ENCODE peak calls at places on chromosomes 4 and X, in nine cellular contexts. U is endodermal cell, F is thyroid gland, V is LNCaP clone FGC, X is cardiac fibroblast, L is A549, E is fibroblast of lung, N is Peyer's patch, S is choroid plexus epithelial cell. Y is an unnamed sample.

GRCh38 chr4:33470805-33471204 is 2750.6 kb downstream of the PCDH7 start:
- DNase-seq in E (no peak), L (no peak), N (no peak), U (no peak), X (no peak), S (no peak), V (no peak), F (no peak), Y (no peak)

GRCh38 chrX:20829665-20830481 is 544.3 kb upstream of the CNKSR2 start:
- DNase-seq in L (peak), X (peak), U (no peak), N (no peak), V (no peak), E (peak), F (no peak), S (peak), Y (peak)

GRCh38 chr4:175371091-175371490 is 441.0 kb downstream of the GPM6A start:
- DNase-seq in U (no peak), V (no peak), E (no peak), F (no peak), S (no peak), X (no peak), L (no peak), N (no peak), Y (no peak)

GRCh38 chr4:11590132-11590531 is 161.4 kb upstream of the HS3ST1 start:
- DNase-seq in X (no peak), V (no peak), N (no peak), E (no peak), U (no peak), S (peak), F (no peak), L (no peak), Y (no peak)

GRCh38 chrX:20218809-20219505 is 47.8 kb downstream of the RPS6KA3 start:
- DNase-seq in X (peak), V (no peak), S (peak), N (no peak), E (peak), L (peak), U (no peak), F (peak), Y (no peak)

GRCh38 chr4:168589154-168589553 is 92.3 kb downstream of the PALLD start:
- DNase-seq in E (peak), V (peak), U (no peak), N (no peak), S (peak), L (peak), F (peak), X (peak), Y (peak)

GRCh38 chr4:8267077-8267476 is 2.5 kb upstream of the HTRA3 start:
- DNase-seq in E (peak), L (peak), V (no peak), U (peak), X (peak), N (peak), S (peak), F (peak), Y (peak)

GRCh38 chr4:101114936-101115372 is 232.4 kb downstream of the PPP3CA start:
- DNase-seq in F (no peak), N (no peak), S (peak), E (peak), X (peak), L (no peak), V (no peak), U (peak), Y (peak)

GRCh38 chr4:51853027-51853682 is 10.2 kb downstream of the DCUN1D4 start:
- DNase-seq in X (no peak), V (no peak), L (no peak), U (peak), N (no peak), S (no peak), F (peak), E (no peak), Y (no peak)

GRCh38 chrX:133444952-133445831 is 29.9 kb upstream of the GPC4 start:
- DNase-seq in F (peak), V (no peak), E (peak), N (no peak), X (no peak), U (peak), S (no peak), L (peak), Y (peak)

GRCh38 chr4:33078145-33078544 is 2358.0 kb downstream of the PCDH7 start:
- DNase-seq in F (no peak), S (no peak), X (no peak), N (no peak), L (no peak), E (no peak), U (no peak), V (no peak), Y (no peak)

GRCh38 chrX:28609003-28609402 is 21.8 kb downstream of the IL1RAPL1 start:
- DNase-seq in L (no peak), S (no peak), F (no peak), X (no peak), N (no peak), E (no peak), V (no peak), U (no peak), Y (no peak)

GRCh38 chr4:183320211-183321068 is at the start of gene CLDN22:
- DNase-seq in S (peak), X (no peak), E (no peak), F (no peak), N (no peak), V (no peak), L (no peak), U (no peak), Y (no peak)

GRCh38 chr4:145181091-145181501 is 707 bp upstream of the OTUD4 start:
- DNase-seq in N (no peak), L (no peak), F (no peak), E (no peak), U (no peak), S (no peak), X (no peak), V (no peak), Y (peak)

GRCh38 chr4:5998333-5998936 is 19.8 kb downstream of the C4orf50 start:
- DNase-seq in U (peak), V (no peak), F (peak), L (peak), S (peak), E (peak), N (no peak), X (peak), Y (peak)

GRCh38 chr4:150938417-150938816 is 76.7 kb downstream of the LRBA start:
- DNase-seq in V (no peak), E (no peak), U (peak), F (no peak), L (no peak), N (no peak), S (peak), X (no peak), Y (no peak)

GRCh38 chrX:20217279-20217678 is 49.4 kb downstream of the RPS6KA3 start:
- DNase-seq in F (no peak), N (no peak), V (peak), X (peak), E (peak), S (peak), L (peak), U (no peak), Y (peak)

GRCh38 chrX:152637649-152638442 is at the start of gene GABRQ:
- DNase-seq in F (peak), L (peak), S (peak), V (no peak), U (peak), X (peak), E (peak), N (no peak), Y (peak)

GRCh38 chr4:89204624-89205023 is 93.3 kb downstream of the TIGD2 start:
- DNase-seq in F (no peak), N (no peak), S (peak), X (no peak), V (peak), E (peak), L (no peak), U (no peak), Y (peak)

GRCh38 chrX:69948398-69948797 is 101.3 kb downstream of the AWAT2 start:
- DNase-seq in F (no peak), E (no peak), N (no peak), V (peak), S (no peak), X (no peak), L (no peak), U (no peak), Y (no peak)

GRCh38 chr4:147029296-147029695 is 83.6 kb upstream of the TTC29 start:
- DNase-seq in L (no peak), S (no peak), N (no peak), E (no peak), V (peak), X (no peak), U (no peak), F (no peak), Y (no peak)

GRCh38 chrX:154980330-154981115 is 42.0 kb downstream of the F8 start:
- DNase-seq in F (peak), X (peak), N (peak), E (peak), V (peak), U (peak), S (peak), L (peak), Y (peak)

GRCh38 chr4:155134136-155134535 is 74.3 kb upstream of the NPY2R start:
- DNase-seq in E (no peak), F (no peak), N (no peak), L (no peak), U (no peak), S (no peak), V (no peak), X (no peak), Y (no peak)

GRCh38 chr4:108060164-108060563 is 70.5 kb downstream of the HADH start:
- DNase-seq in L (peak), X (peak), E (peak), V (no peak), S (peak), U (peak), F (peak), N (no peak), Y (peak)

GRCh38 chr4:48340905-48341775 is at the start of gene SLAIN2:
- DNase-seq in U (peak), X (peak), L (peak), F (peak), E (peak), N (peak), V (peak), S (peak), Y (peak)

GRCh38 chr4:118141240-118141639 is 107.0 kb downstream of the NDST3 start:
- DNase-seq in N (no peak), X (no peak), S (no peak), F (no peak), E (no peak), L (no peak), V (no peak), U (no peak), Y (no peak)

GRCh38 chr4:130073145-130073790 is 977.3 kb downstream of the C4orf33 start:
- DNase-seq in U (no peak), E (no peak), F (no peak), S (no peak), L (no peak), N (no peak), V (no peak), X (no peak), Y (no peak)

GRCh38 chrX:108735087-108735679 is 1.2 kb downstream of the IRS4 start:
- DNase-seq in S (no peak), N (no peak), L (peak), F (peak), U (peak), V (peak), X (no peak), E (no peak), Y (no peak)

GRCh38 chr4:145909331-145909730 is 29.3 kb downstream of the ZNF827 start:
- DNase-seq in E (no peak), U (peak), V (no peak), S (no peak), F (peak), X (peak), N (no peak), L (peak), Y (peak)

GRCh38 chrX:19566359-19567141 is 51.2 kb upstream of the MAP3K15 start:
- DNase-seq in F (no peak), N (no peak), E (peak), X (peak), S (peak), V (no peak), U (no peak), L (no peak), Y (peak)

GRCh38 chr4:5750052-5750950 is 39.3 kb downstream of the EVC start:
- DNase-seq in N (no peak), U (no peak), X (peak), V (no peak), F (no peak), L (no peak), E (peak), S (peak), Y (peak)

GRCh38 chr4:53943345-53944085 is 120.9 kb downstream of the CHIC2 start:
- DNase-seq in L (no peak), F (no peak), N (no peak), E (peak), V (no peak), U (no peak), X (peak), S (peak), Y (peak)

GRCh38 chrX:10557166-10557565 is 63.2 kb downstream of the MID1 start:
- DNase-seq in U (no peak), F (no peak), L (no peak), N (no peak), V (no peak), X (no peak), E (no peak), S (no peak), Y (no peak)

GRCh38 chrX:79366556-79366887 is 612 bp downstream of the ITM2A start:
- DNase-seq in F (no peak), L (no peak), X (no peak), U (no peak), E (no peak), V (no peak), N (no peak), S (no peak), Y (no peak)

GRCh38 chr4:177596035-177596434 is 153.8 kb upstream of the AGA start:
- DNase-seq in V (no peak), S (peak), U (peak), F (no peak), E (peak), X (peak), N (no peak), L (peak), Y (peak)

GRCh38 chrX:123917069-123917468 is 44.4 kb upstream of the STAG2 start:
- DNase-seq in E (no peak), U (no peak), V (no peak), F (no peak), S (peak), N (no peak), X (no peak), L (no peak), Y (no peak)

GRCh38 chr4:170243662-170244288 is 154.0 kb upstream of the AADAT start:
- DNase-seq in V (no peak), L (no peak), F (no peak), N (no peak), X (no peak), S (peak), E (no peak), U (no peak), Y (no peak)

GRCh38 chrX:123338240-123338639 is 154.2 kb downstream of the GRIA3 start:
- DNase-seq in L (no peak), V (no peak), S (no peak), E (no peak), F (no peak), N (no peak), U (no peak), X (no peak), Y (no peak)

GRCh38 chrX:3549442-3549875 is 164.0 kb downstream of the PRKX start:
- DNase-seq in S (peak), X (peak), U (peak), E (no peak), V (no peak), F (peak), N (no peak), L (peak), Y (peak)

GRCh38 chr4:17781831-17782287 is 438 bp upstream of the FAM184B start:
- DNase-seq in E (no peak), N (no peak), L (no peak), X (no peak), U (no peak), S (no peak), V (no peak), F (no peak), Y (no peak)
- H3K4me3 ChIP-seq in E (peak), N (peak), L (peak), X (peak), U (peak), S (peak), V (no peak), F (no peak), Y (no peak)

GRCh38 chr4:1307951-1308735 is 18.5 kb downstream of the MAEA start:
- DNase-seq in V (no peak), S (no peak), U (no peak), L (no peak), N (no peak), E (no peak), X (no peak), F (peak), Y (no peak)

GRCh38 chr4:1310796-1311715 is 21.4 kb downstream of the MAEA start:
- DNase-seq in S (no peak), E (no peak), N (no peak), U (peak), V (no peak), F (no peak), X (no peak), L (no peak), Y (no peak)

GRCh38 chr4:1309261-1310010 is 19.7 kb downstream of the MAEA start:
- DNase-seq in N (peak), L (no peak), S (peak), F (peak), U (peak), X (peak), E (peak), V (no peak), Y (peak)

GRCh38 chr4:1312821-1313640 is 23.3 kb downstream of the MAEA start:
- DNase-seq in X (no peak), V (no peak), S (no peak), L (no peak), E (no peak), N (no peak), U (no peak), F (no peak), Y (no peak)

DNA sequence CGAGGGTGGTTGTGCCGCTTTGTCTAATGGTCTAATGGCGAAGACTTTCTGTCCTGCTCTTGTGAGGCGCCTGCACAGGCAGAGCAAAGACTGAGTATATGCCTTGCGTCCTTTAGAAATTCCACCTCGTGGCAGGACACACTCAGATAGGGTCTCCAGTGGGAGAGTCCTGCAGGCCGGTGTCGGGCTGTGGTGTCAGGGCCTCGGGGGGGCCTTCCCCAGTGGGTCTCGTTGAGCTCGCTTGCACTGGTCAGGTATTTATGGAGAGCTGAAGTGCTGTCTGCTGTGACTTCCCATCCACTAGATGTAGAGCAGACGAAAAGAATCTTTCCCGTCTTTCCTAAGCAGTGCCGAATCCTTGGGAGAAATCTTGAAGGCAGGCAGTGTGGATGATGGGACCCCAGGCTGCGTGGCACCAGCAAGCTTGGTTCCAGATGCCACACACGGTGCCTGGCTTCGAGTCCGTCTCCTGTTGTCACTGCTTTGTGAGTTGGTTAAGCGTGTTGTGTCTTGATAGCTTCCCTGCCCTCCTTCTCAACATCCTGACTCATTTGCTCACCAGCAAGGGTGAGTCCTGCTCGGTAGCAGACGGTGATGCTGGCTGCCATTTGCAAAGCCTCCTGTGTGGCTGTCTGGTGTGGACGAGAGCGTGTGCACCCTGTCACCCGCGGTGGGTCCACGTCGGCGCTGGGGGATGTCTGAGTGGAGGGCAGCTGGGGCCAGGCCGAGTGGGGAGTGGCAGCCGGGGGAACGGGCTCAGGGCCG is 20.5 kb downstream of the MAEA start:
- DNase-seq in U (peak), E (no peak), L (no peak), X (no peak), V (no peak), N (no peak), F (no peak), S (peak), Y (peak)
- H3K4me3 ChIP-seq in U (peak), E (peak), L (no peak), X (peak), V (no peak), N (peak), F (no peak), S (peak), Y (peak)

GRCh38 chr4:93152461-93152860 is 676.1 kb upstream of the ATOH1 start:
- DNase-seq in F (no peak), V (no peak), X (no peak), N (no peak), L (no peak), S (no peak), U (no peak), E (no peak), Y (no peak)

GRCh38 chr4:93144644-93145043 is 683.9 kb upstream of the ATOH1 start:
- DNase-seq in N (no peak), X (no peak), L (no peak), V (no peak), E (no peak), S (no peak), U (no peak), F (no peak), Y (no peak)

GRCh38 chr4:93147524-93148212 is 680.9 kb upstream of the ATOH1 start:
- DNase-seq in L (no peak), U (peak), E (no peak), S (no peak), F (no peak), N (no peak), V (no peak), X (no peak), Y (no peak)
- H3K4me3 ChIP-seq in L (no peak), U (no peak), E (no peak), S (no peak), F (no peak), N (no peak), V (no peak), X (no peak), Y (no peak)

GRCh38 chr4:137530176-137530575 is 2.1 kb downstream of the PCDH18 start:
- DNase-seq in F (no peak), X (peak), U (no peak), S (peak), E (peak), N (no peak), V (no peak), L (no peak), Y (peak)
- H3K4me3 ChIP-seq in F (no peak), X (peak), U (peak), S (peak), E (peak), N (peak), V (no peak), L (no peak), Y (peak)

GRCh38 chr4:163495900-163496299 is 1.4 kb downstream of the TMA16 start:
- DNase-seq in F (no peak), E (no peak), N (no peak), U (no peak), V (no peak), L (no peak), S (no peak), X (no peak), Y (peak)
- H3K4me3 ChIP-seq in F (no peak), E (peak), N (no peak), U (peak), V (peak), L (peak), S (peak), X (peak), Y (peak)

DNA sequence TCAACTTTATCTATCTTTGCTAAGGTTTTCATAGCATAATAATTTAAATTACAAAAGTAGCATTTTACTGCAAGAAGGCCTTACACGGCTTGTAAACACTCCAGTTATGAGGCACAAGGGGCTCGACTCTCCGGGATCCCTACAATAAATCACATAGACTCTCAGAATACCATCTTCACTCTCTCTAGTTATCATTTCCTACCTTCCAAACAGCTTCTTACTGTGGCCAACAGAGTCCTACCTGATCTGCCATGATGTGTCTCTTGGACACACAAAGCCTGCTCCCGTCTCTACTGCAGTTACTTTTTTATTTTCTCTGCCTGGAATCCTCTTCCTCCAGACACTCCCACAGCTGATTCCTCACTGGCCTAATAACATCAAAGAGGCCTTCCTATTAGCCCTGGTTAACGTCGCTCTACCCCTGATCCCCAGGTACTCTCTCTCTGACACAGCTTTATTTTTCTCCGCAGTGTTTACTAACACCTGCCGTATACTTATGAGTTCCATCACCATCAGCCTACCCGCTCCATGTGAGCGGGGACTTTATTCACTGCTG is 559.6 kb upstream of the DIPK2B start:
- DNase-seq in F (no peak), N (no peak), S (no peak), L (no peak), E (no peak), U (no peak), V (no peak), X (no peak), Y (no peak)
- H3K4me3 ChIP-seq in F (no peak), N (no peak), S (no peak), L (no peak), E (peak), U (no peak), V (no peak), X (no peak), Y (no peak)

Y was measured in fibroblast of mammary gland.